ENCODE peak calls at places on chromosomes 7 and 10, in nine cellular contexts. S is Right ventricle myocardium inferior; X is posterior cingulate gyrus; G is NCI-H1417; R is activated T-cell treated with anti-CD3 and anti-CD28 coated beads, Interleukin-2, amount 50 U/mL, for 24 hours; V is A549; Z is naive thymus-derived CD8-positive, alpha-beta T cell; F is anterior cingulate cortex; J is epithelial cell of esophagus. A is an unnamed sample.
A peak's percentile ranks its signal among the peaks of the same experiment; 100 is the strongest.

GRCh38 chr7:22001345-22002004 is 55.8 kb upstream of the CDCA7L start:
- DNase-seq in G (peak; percentile 31), X (no peak), Z (no peak), J (peak; percentile 89), R (no peak), V (peak; percentile 72), S (no peak), F (no peak), A (peak; percentile 92)

GRCh38 chr7:18541189-18541870 is 45.8 kb downstream of the HDAC9 start:
- DNase-seq in G (no peak), V (no peak), R (no peak), J (no peak), F (peak; percentile 75), X (no peak), Z (no peak), S (peak; percentile 54), A (no peak)

GRCh38 chr10:57367412-57367811 is 900.3 kb downstream of the IPMK start:
- DNase-seq in F (no peak), G (no peak), S (no peak), Z (no peak), R (no peak), J (no peak), V (no peak), X (no peak), A (no peak)

GRCh38 chr7:96636979-96637378 is 72.7 kb downstream of the SEM1 start:
- DNase-seq in S (no peak), R (no peak), J (no peak), F (no peak), Z (no peak), V (no peak), G (no peak), X (no peak), A (no peak)

GRCh38 chr7:30226593-30227268 is 57.7 kb upstream of the ZNRF2 start:
- DNase-seq in V (peak; percentile 58), R (no peak), Z (no peak), G (peak; percentile 71), S (no peak), X (peak; percentile 66), F (no peak), J (peak; percentile 79), A (no peak)

GRCh38 chr7:85770332-85770731 is 583.5 kb upstream of the SEMA3D start:
- DNase-seq in Z (no peak), V (no peak), S (no peak), R (no peak), G (no peak), F (no peak), X (no peak), J (no peak), A (no peak)

GRCh38 chr10:122630526-122630925 is 69.1 kb downstream of the C10orf120 start:
- DNase-seq in G (no peak), F (no peak), S (no peak), X (no peak), R (no peak), J (no peak), Z (no peak), V (no peak), A (no peak)

GRCh38 chr10:77513783-77514331 is 123.8 kb downstream of the KCNMA1 start:
- DNase-seq in R (no peak), J (peak; percentile 87), F (peak; percentile 42), S (no peak), G (no peak), V (peak; percentile 55), X (peak; percentile 86), Z (no peak), A (no peak)

GRCh38 chr10:49552277-49552676 is 13.4 kb upstream of the ERCC6 start:
- DNase-seq in Z (no peak), X (no peak), G (no peak), S (no peak), R (no peak), F (no peak), V (no peak), J (peak; percentile 97), A (peak; percentile 42)

GRCh38 chr7:55546826-55547225 is 25.5 kb downstream of the VOPP1 start:
- DNase-seq in X (no peak), V (peak; percentile 88), J (peak; percentile 94), R (peak; percentile 55), G (no peak), S (no peak), Z (no peak), F (peak; percentile 62), A (peak; percentile 94)

GRCh38 chr7:29375641-29376562 is 181.3 kb downstream of the CHN2 start:
- DNase-seq in J (peak; percentile 76), F (no peak), V (no peak), G (no peak), S (no peak), R (no peak), X (no peak), Z (no peak), A (peak; percentile 80)

GRCh38 chr10:123548779-123549178 is 117.4 kb upstream of the GPR26 start:
- DNase-seq in F (no peak), J (no peak), G (no peak), Z (no peak), V (no peak), S (no peak), X (no peak), R (no peak), A (no peak)

GRCh38 chr7:150420987-150421674 is 29.3 kb upstream of the GIMAP8 start:
- DNase-seq in G (peak; percentile 58), R (peak; percentile 88), Z (peak; percentile 67), F (peak; percentile 67), S (peak; percentile 88), X (peak; percentile 87), V (peak; percentile 92), J (peak; percentile 73), A (peak; percentile 82)

GRCh38 chr7:156935250-156935649 is 14.3 kb upstream of the NOM1 start:
- DNase-seq in S (no peak), X (no peak), Z (no peak), J (peak; percentile 51), R (no peak), V (no peak), F (no peak), G (no peak), A (no peak)

GRCh38 chr7:149872419-149873073 is 1.2 kb upstream of the ATP6V0E2 start:
- DNase-seq in S (peak; percentile 88), F (peak; percentile 74), R (peak; percentile 63), J (peak; percentile 66), V (peak; percentile 99), G (peak; percentile 79), Z (no peak), X (peak; percentile 93), A (peak; percentile 93)

GRCh38 chr7:45670227-45670626 is 96.1 kb downstream of the ADCY1 start:
- DNase-seq in Z (no peak), S (no peak), V (no peak), G (no peak), X (no peak), R (no peak), J (no peak), F (no peak), A (no peak)

GRCh38 chr10:117551322-117552155 is 9.0 kb downstream of the EMX2 start:
- DNase-seq in J (no peak), X (no peak), G (no peak), S (no peak), Z (no peak), V (no peak), R (no peak), F (no peak), A (no peak)

GRCh38 chr7:132207211-132207610 is 369.1 kb downstream of the PLXNA4 start:
- DNase-seq in F (no peak), G (no peak), V (no peak), X (no peak), J (no peak), Z (no peak), R (no peak), S (no peak), A (no peak)

GRCh38 chr10:67088035-67088434 is 162.2 kb downstream of the LRRTM3 start:
- DNase-seq in F (no peak), V (no peak), Z (no peak), J (no peak), X (no peak), G (no peak), R (no peak), S (no peak), A (no peak)

GRCh38 chr7:150378115-150378852 is 846 bp upstream of the ZNF775 start:
- DNase-seq in F (no peak), S (no peak), J (peak; percentile 50), Z (peak; percentile 24), G (peak; percentile 84), X (no peak), R (peak; percentile 57), V (peak; percentile 72), A (no peak)

GRCh38 chr7:16978358-16979244 is 96.8 kb upstream of the AGR3 start:
- DNase-seq in Z (no peak), J (peak; percentile 81), G (no peak), R (no peak), X (no peak), F (no peak), S (no peak), V (peak; percentile 38), A (no peak)

GRCh38 chr10:22874189-22874854 is 53.5 kb upstream of the ARMC3 start:
- DNase-seq in R (no peak), X (no peak), F (no peak), J (peak; percentile 22), Z (no peak), G (peak; percentile 67), S (no peak), V (no peak), A (no peak)

GRCh38 chr7:151010307-151011096 is 13.8 kb downstream of the ATG9B start:
- DNase-seq in S (peak; percentile 67), G (no peak), R (peak; percentile 62), X (no peak), V (no peak), Z (no peak), J (no peak), F (no peak), A (no peak)

GRCh38 chr10:86261933-86262665 is 104.5 kb downstream of the GRID1 start:
- DNase-seq in X (no peak), F (peak; percentile 59), V (peak; percentile 66), S (no peak), R (no peak), J (peak; percentile 29), G (peak; percentile 11), Z (no peak), A (no peak)

GRCh38 chr10:132588301-132589013 is 50.9 kb downstream of the INPP5A start:
- DNase-seq in G (no peak), J (no peak), S (peak; percentile 84), V (no peak), X (peak; percentile 67), Z (no peak), R (no peak), F (no peak), A (no peak)

GRCh38 chr7:63925626-63926460 is 72.8 kb upstream of the ZNF722 start:
- DNase-seq in R (peak; percentile 91), J (peak; percentile 79), X (peak; percentile 99), G (no peak), Z (peak; percentile 90), S (peak; percentile 96), V (no peak), F (peak; percentile 97), A (no peak)

GRCh38 chr10:76998451-76998850 is 639.2 kb downstream of the KCNMA1 start:
- DNase-seq in F (no peak), Z (no peak), V (no peak), R (no peak), G (peak; percentile 17), J (no peak), X (no peak), S (no peak), A (no peak)

GRCh38 chr10:102648889-102649752 is 4.8 kb downstream of the TRIM8 start:
- DNase-seq in F (peak; percentile 49), G (no peak), J (no peak), V (no peak), R (peak; percentile 57), X (peak; percentile 92), Z (peak; percentile 42), S (no peak), A (no peak)

GRCh38 chr10:21068025-21068656 is 171.0 kb upstream of the NEBL start:
- DNase-seq in J (no peak), Z (no peak), X (no peak), S (no peak), F (no peak), R (no peak), V (no peak), G (no peak), A (no peak)

GRCh38 chr7:45985902-45986301 is 64.8 kb upstream of the IGFBP3 start:
- DNase-seq in J (peak; percentile 85), V (no peak), R (no peak), F (no peak), Z (no peak), X (no peak), G (no peak), S (no peak), A (no peak)

GRCh38 chr10:133336131-133337078 is at the start of gene CALY:
- DNase-seq in J (no peak), R (peak; percentile 74), Z (peak; percentile 83), S (peak; percentile 65), V (peak; percentile 72), G (peak; percentile 39), X (peak; percentile 98), F (peak; percentile 67), A (no peak)

A was measured in COLO829.